ENCODE peak calls at places on chromosomes 4 and X, in seven cellular contexts. U is HCT116, D is breast epithelium, P is HL-60, X is sigmoid colon, Z is spleen, T is GM23338. G is an unnamed sample.

GRCh38 chrX:129239371-129239770 is 283.9 kb downstream of the SMARCA1 start:
- DNase-seq in U (no peak), D (no peak), P (no peak), X (no peak), Z (no peak), T (no peak), G (no peak)

GRCh38 chr4:87835732-87836131 is 3.0 kb downstream of the MEPE start:
- DNase-seq in U (no peak), D (no peak), P (no peak), X (no peak), Z (no peak), T (no peak), G (no peak)

GRCh38 chrX:39017716-39018115 is 216.5 kb downstream of the MID1IP1 start:
- DNase-seq in U (no peak), D (no peak), P (no peak), X (no peak), Z (no peak), T (peak; percentile 2), G (no peak)

GRCh38 chr4:161828061-161828460 is 335.7 kb downstream of the FSTL5 start:
- DNase-seq in U (no peak), D (no peak), P (no peak), X (no peak), Z (no peak), T (no peak), G (no peak)

GRCh38 chr4:187656953-187657352 is 338.6 kb upstream of the ZFP42 start:
- DNase-seq in U (no peak), D (no peak), P (no peak), X (no peak), Z (no peak), T (no peak), G (no peak)

GRCh38 chr4:102223461-102223860 is 121.8 kb downstream of the SLC39A8 start:
- DNase-seq in U (no peak), D (no peak), P (no peak), X (no peak), Z (no peak), T (no peak), G (no peak)

GRCh38 chrX:38806875-38807601 is 5.8 kb downstream of the MID1IP1 start:
- DNase-seq in U (no peak), D (no peak), P (peak; percentile 35), X (no peak), Z (no peak), T (peak; percentile 10), G (no peak)

GRCh38 chrX:134670241-134670811 is 12.1 kb upstream of the PLAC1 start:
- DNase-seq in U (no peak), D (peak; percentile 51), P (no peak), X (no peak), Z (no peak), T (peak; percentile 9), G (no peak)

GRCh38 chr4:186458050-186458449 is 97.3 kb downstream of the MTNR1A start:
- DNase-seq in U (no peak), D (no peak), P (no peak), X (no peak), Z (no peak), T (peak; percentile 59), G (no peak)

GRCh38 chrX:118976599-118977340 is 2.4 kb downstream of the LONRF3 start:
- DNase-seq in U (no peak), D (peak; percentile 53), P (peak; percentile 43), X (peak; percentile 80), Z (peak; percentile 84), T (no peak), G (no peak)

GRCh38 chrX:920234-920799 is 289.7 kb downstream of the SHOX start:
- DNase-seq in U (no peak), D (no peak), P (no peak), X (no peak), Z (peak; percentile 44), T (no peak), G (no peak)

GRCh38 chr4:5069916-5070315 is 18.6 kb downstream of the STK32B start:
- DNase-seq in U (no peak), D (no peak), P (no peak), X (no peak), Z (no peak), T (no peak), G (no peak)

GRCh38 chr4:90002406-90003040 is 107.9 kb downstream of the MMRN1 start:
- DNase-seq in U (no peak), D (no peak), P (no peak), X (no peak), Z (no peak), T (no peak), G (no peak)

GRCh38 chr4:45944000-45944399 is 179.9 kb downstream of the GABRG1 start:
- DNase-seq in U (no peak), D (no peak), P (no peak), X (no peak), Z (no peak), T (peak; percentile 41), G (no peak)

GRCh38 chr4:78551420-78552351 is at the start of gene ANXA3:
- DNase-seq in U (no peak), D (peak; percentile 62), P (peak; percentile 39), X (no peak), Z (peak; percentile 89), T (peak; percentile 89), G (no peak)

GRCh38 chr4:149500806-149501205 is 314.8 kb downstream of the IQCM start:
- DNase-seq in U (no peak), D (no peak), P (no peak), X (no peak), Z (no peak), T (no peak), G (no peak)

GRCh38 chrX:16185725-16186136 is 18.4 kb downstream of the MAGEB17 start:
- DNase-seq in U (peak; percentile 54), D (no peak), P (no peak), X (no peak), Z (no peak), T (no peak), G (no peak)

GRCh38 chr4:180086480-180087170 is 2156.6 kb upstream of the TENM3 start:
- DNase-seq in U (no peak), D (no peak), P (no peak), X (no peak), Z (no peak), T (no peak), G (no peak)

GRCh38 chr4:100299019-100299418 is 108.8 kb upstream of the DDIT4L start:
- DNase-seq in U (peak; percentile 8), D (no peak), P (no peak), X (no peak), Z (no peak), T (no peak), G (no peak)

GRCh38 chr4:105279314-105279713 is 132.6 kb downstream of the TET2 start:
- DNase-seq in U (no peak), D (no peak), P (no peak), X (no peak), Z (no peak), T (no peak), G (no peak)

GRCh38 chrX:119145241-119145653 is 17.6 kb upstream of the KIAA1210 start:
- DNase-seq in U (peak; percentile 12), D (no peak), P (peak; percentile 3), X (no peak), Z (no peak), T (peak; percentile 48), G (no peak)

GRCh38 chr4:4606321-4606720 is 64.5 kb upstream of the STX18 start:
- DNase-seq in U (no peak), D (no peak), P (peak; percentile 3), X (no peak), Z (no peak), T (no peak), G (no peak)

GRCh38 chr4:148574941-148575340 is 132.7 kb upstream of the NR3C2 start:
- DNase-seq in U (no peak), D (no peak), P (no peak), X (no peak), Z (no peak), T (no peak), G (no peak)

GRCh38 chr4:155388162-155388561 is 11.4 kb upstream of the MAP9 start:
- DNase-seq in U (no peak), D (no peak), P (no peak), X (no peak), Z (no peak), T (no peak), G (no peak)

GRCh38 chrX:24498975-24499374 is 33.9 kb downstream of the PDK3 start:
- DNase-seq in U (no peak), D (no peak), P (no peak), X (no peak), Z (no peak), T (peak; percentile 11), G (no peak)

GRCh38 chr4:683982-684571 is 4.9 kb downstream of the SLC49A3 start:
- DNase-seq in U (peak; percentile 51), D (no peak), P (peak; percentile 27), X (peak; percentile 76), Z (peak; percentile 86), T (peak; percentile 92), G (no peak)

GRCh38 chrX:85109235-85109634 is 105.6 kb downstream of the APOOL start:
- DNase-seq in U (peak; percentile 35), D (no peak), P (peak; percentile 34), X (no peak), Z (no peak), T (peak; percentile 62), G (no peak)

GRCh38 chrX:6004529-6004928 is 224.1 kb downstream of the NLGN4X start:
- DNase-seq in U (no peak), D (no peak), P (no peak), X (no peak), Z (no peak), T (no peak), G (no peak)
- TF ChIP-seq POLR2AphosphoS5 in U (no peak), D (no peak), P (no peak), X (no peak), Z (no peak), T (no peak), G (no peak)

GRCh38 chr4:184408711-184409081 is 65.7 kb downstream of the IRF2 start:
- DNase-seq in U (no peak), D (no peak), P (no peak), X (no peak), Z (no peak), T (no peak), G (no peak)
- H3K27ac ChIP-seq in U (no peak overlapping the region), D (peak overlapping the region; percentile 75), P (no peak overlapping the region), X (no peak overlapping the region), Z (peak overlapping the region; percentile 76), T (peak overlapping the region; percentile 68), G (no peak overlapping the region)

DNA sequence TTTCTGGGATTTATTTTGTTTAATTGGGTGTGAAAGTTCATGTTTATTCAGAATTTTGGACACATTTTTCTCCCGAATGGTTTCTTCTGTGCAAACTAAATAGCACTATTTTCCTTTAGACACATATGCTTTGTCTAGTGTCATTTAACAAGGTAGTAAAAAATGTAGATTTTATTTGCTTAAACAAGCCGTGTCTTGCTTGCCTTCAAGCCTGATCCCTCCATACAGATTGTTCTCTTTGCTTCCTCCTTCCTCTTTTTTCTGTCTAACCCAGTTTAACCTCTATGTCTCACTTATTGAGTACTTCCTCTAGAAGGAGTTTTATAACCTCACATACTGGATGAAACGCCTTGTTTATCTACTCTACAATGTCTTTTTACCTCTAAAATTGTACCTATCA is 211.8 kb downstream of the NPFFR2 start:
- DNase-seq in U (no peak), D (no peak), P (no peak), X (no peak), Z (no peak), T (no peak), G (no peak)
- TF ChIP-seq POLR2AphosphoS5 in U (no peak), D (no peak), P (no peak), X (no peak), Z (no peak), T (no peak), G (no peak)

DNA sequence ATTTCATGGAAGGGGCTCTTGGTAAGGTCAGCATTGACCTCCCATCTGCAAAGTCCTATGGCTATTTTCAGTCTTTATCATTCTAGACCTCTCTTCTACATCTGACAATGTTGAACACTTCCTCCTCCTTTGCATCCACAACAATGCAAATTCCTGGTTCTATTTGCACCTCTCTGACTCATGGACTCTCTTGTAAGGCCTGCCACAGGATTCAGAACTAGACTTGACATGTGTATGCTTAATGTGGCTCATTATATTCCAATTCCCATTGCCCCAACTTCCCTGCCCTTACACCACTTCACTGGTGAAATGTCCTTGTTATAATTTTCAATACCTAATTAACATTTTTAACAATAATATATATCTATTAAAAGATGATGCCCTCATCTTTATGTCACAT is 314.3 kb upstream of the FGF13 start:
- DNase-seq in U (no peak), D (no peak), P (no peak), X (no peak), Z (no peak), T (no peak), G (no peak)
- H3K27ac ChIP-seq in U (no peak overlapping the region), D (no peak overlapping the region), P (no peak overlapping the region), X (no peak overlapping the region), Z (no peak overlapping the region), T (no peak overlapping the region), G (no peak overlapping the region)